ENCODE peak calls at places on chromosome 7, in nine cellular contexts. V is activated CD8-positive, alpha-beta T cell treated with anti-CD3 and anti-CD28 coated beads for 36 hours; P is AG09309; K is AG04450; Q is GM23338; G is psoas muscle; U is B cell; Y is NB4; O is OCI-LY7. D is an unnamed sample.
A peak's percentile ranks its signal among the peaks of the same experiment; 100 is the strongest.

GRCh38 chr7:47621985-47622561 is 40.2 kb upstream of the TNS3 start:
- DNase-seq in V (no peak), P (no peak), K (no peak), Q (no peak), G (no peak), U (no peak), Y (no peak), O (peak; percentile 91), D (no peak)

GRCh38 chr7:155323001-155323638 is 25.4 kb downstream of the INSIG1 start:
- DNase-seq in V (no peak), P (no peak), K (no peak), Q (no peak), G (no peak), U (no peak), Y (peak; percentile 36), O (no peak), D (no peak)

GRCh38 chr7:27159278-27160146 is 3.0 kb upstream of the HOXA7 start:
- DNase-seq in V (no peak), P (no peak), K (no peak), Q (no peak), G (no peak), U (no peak), Y (no peak), O (no peak), D (peak; percentile 15)

GRCh38 chr7:73730485-73730884 is 8.1 kb downstream of the ABHD11 start:
- DNase-seq in V (no peak), P (no peak), K (no peak), Q (no peak), G (no peak), U (no peak), Y (no peak), O (no peak), D (no peak)

GRCh38 chr7:17255930-17256329 is 42.5 kb upstream of the AHR start:
- DNase-seq in V (no peak), P (no peak), K (no peak), Q (no peak), G (no peak), U (no peak), Y (peak; percentile 39), O (no peak), D (no peak)

GRCh38 chr7:126001344-126001743 is 1071.7 kb upstream of the POT1 start:
- DNase-seq in V (no peak), P (no peak), K (no peak), Q (no peak), G (no peak), U (no peak), Y (no peak), O (no peak), D (no peak)

GRCh38 chr7:20399516-20399915 is 68.8 kb downstream of the ITGB8 start:
- DNase-seq in V (no peak), P (no peak), K (no peak), Q (no peak), G (no peak), U (no peak), Y (no peak), O (no peak), D (no peak)

GRCh38 chr7:151431768-151432311 is 8.1 kb downstream of the CRYGN start:
- DNase-seq in V (no peak), P (no peak), K (no peak), Q (no peak), G (no peak), U (no peak), Y (no peak), O (no peak), D (no peak)

GRCh38 chr7:4470246-4470645 is 211.8 kb upstream of the FOXK1 start:
- DNase-seq in V (peak; percentile 4), P (no peak), K (no peak), Q (peak; percentile 63), G (no peak), U (no peak), Y (peak; percentile 30), O (no peak), D (no peak)

GRCh38 chr7:25944777-25945176 is 207.2 kb upstream of the NFE2L3 start:
- DNase-seq in V (no peak), P (no peak), K (no peak), Q (peak; percentile 12), G (no peak), U (no peak), Y (no peak), O (no peak), D (no peak)

GRCh38 chr7:47783456-47784240 is 164.6 kb downstream of the PKD1L1 start:
- DNase-seq in V (no peak), P (peak; percentile 95), K (peak; percentile 87), Q (no peak), G (no peak), U (no peak), Y (no peak), O (no peak), D (no peak)

GRCh38 chr7:36207451-36208291 is 54.6 kb downstream of the EEPD1 start:
- DNase-seq in V (no peak), P (peak; percentile 32), K (peak; percentile 81), Q (no peak), G (peak; percentile 79), U (no peak), Y (peak; percentile 41), O (no peak), D (no peak)

GRCh38 chr7:18834574-18835361 is 282.7 kb downstream of the TWIST1 start:
- DNase-seq in V (no peak), P (no peak), K (no peak), Q (no peak), G (no peak), U (no peak), Y (no peak), O (no peak), D (no peak)

GRCh38 chr7:2716488-2716887 is 28.5 kb downstream of the AMZ1 start:
- DNase-seq in V (no peak), P (no peak), K (no peak), Q (no peak), G (no peak), U (no peak), Y (no peak), O (no peak), D (no peak)
- TF ChIP-seq CTCF in V (no peak), P (no peak), K (no peak), Q (no peak), G (no peak), U (no peak), Y (no peak), O (no peak), D (no peak)

GRCh38 chr7:97149843-97150242 is 32.3 kb downstream of the SDHAF3 start:
- DNase-seq in V (no peak), P (peak; percentile 2), K (no peak), Q (no peak), G (no peak), U (no peak), Y (no peak), O (no peak), D (no peak)

DNA sequence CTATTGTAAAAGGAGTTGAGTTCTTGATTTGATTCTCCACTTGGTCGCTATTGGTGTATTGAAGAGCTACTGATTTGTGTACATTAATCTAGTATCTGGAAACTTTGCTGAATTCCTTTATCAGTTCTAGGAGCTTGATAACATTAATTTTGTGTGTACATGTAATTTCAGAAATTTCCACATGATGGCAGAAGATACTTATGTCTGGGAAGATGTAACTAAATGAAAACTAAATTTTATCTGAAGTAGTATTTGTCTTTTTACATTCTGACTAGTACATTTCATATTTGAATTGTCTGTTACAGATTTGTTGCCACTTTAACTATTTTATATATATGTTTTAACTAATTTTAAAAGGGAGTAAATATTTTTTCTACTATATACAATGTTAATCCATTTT is 27.6 kb downstream of the SDHAF3 start:
- DNase-seq in V (no peak), P (peak; percentile 2), K (no peak), Q (no peak), G (no peak), U (no peak), Y (peak; percentile 56), O (peak; percentile 24), D (no peak)
- TF ChIP-seq CTCF in V (peak; percentile 33), P (no peak), K (peak; percentile 59), Q (peak; percentile 45), G (peak; percentile 42), U (peak; percentile 60), Y (peak; percentile 9), O (peak; percentile 75), D (no peak)

GRCh38 chr7:148290451-148291005 is 300.0 kb upstream of the C7orf33 start:
- DNase-seq in V (no peak), P (no peak), K (no peak), Q (peak; percentile 55), G (no peak), U (no peak), Y (no peak), O (no peak), D (no peak)

GRCh38 chr7:148287538-148287937 is 303.0 kb upstream of the C7orf33 start:
- DNase-seq in V (no peak), P (no peak), K (no peak), Q (no peak), G (no peak), U (no peak), Y (no peak), O (no peak), D (no peak)

GRCh38 chr7:148288592-148289151 is 301.9 kb upstream of the C7orf33 start:
- DNase-seq in V (no peak), P (no peak), K (no peak), Q (no peak), G (no peak), U (no peak), Y (no peak), O (no peak), D (no peak)

GRCh38 chr7:148289630-148290029 is 300.9 kb upstream of the C7orf33 start:
- DNase-seq in V (no peak), P (no peak), K (no peak), Q (no peak), G (no peak), U (no peak), Y (no peak), O (no peak), D (no peak)

GRCh38 chr7:148286150-148286549 is 304.4 kb upstream of the C7orf33 start:
- DNase-seq in V (no peak), P (no peak), K (no peak), Q (peak; percentile 69), G (no peak), U (no peak), Y (peak; percentile 28), O (peak; percentile 21), D (no peak)
- TF ChIP-seq CTCF in V (no peak), P (no peak), K (no peak), Q (peak; percentile 75), G (peak; percentile 13), U (no peak), Y (peak; percentile 66), O (peak; percentile 74), D (no peak)

GRCh38 chr7:158781217-158781975 is 47.9 kb downstream of the ESYT2 start:
- DNase-seq in V (no peak), P (no peak), K (no peak), Q (no peak), G (no peak), U (no peak), Y (no peak), O (no peak), D (no peak)

GRCh38 chr7:158784270-158784669 is 45.0 kb downstream of the ESYT2 start:
- DNase-seq in V (no peak), P (no peak), K (no peak), Q (no peak), G (no peak), U (no peak), Y (no peak), O (no peak), D (no peak)

GRCh38 chr7:158781976-158782637 is 47.2 kb downstream of the ESYT2 start:
- DNase-seq in V (no peak), P (no peak), K (no peak), Q (no peak), G (no peak), U (no peak), Y (no peak), O (no peak), D (no peak)

GRCh38 chr7:158783595-158783994 is 45.7 kb downstream of the ESYT2 start:
- DNase-seq in V (peak; percentile 19), P (no peak), K (no peak), Q (no peak), G (no peak), U (no peak), Y (no peak), O (no peak), D (no peak)

GRCh38 chr7:158782638-158783490 is 46.4 kb downstream of the ESYT2 start:
- DNase-seq in V (peak; percentile 36), P (no peak), K (no peak), Q (peak; percentile 51), G (peak; percentile 57), U (no peak), Y (no peak), O (no peak), D (no peak)
- TF ChIP-seq CTCF in V (no peak), P (peak; percentile 18), K (no peak), Q (peak; percentile 22), G (peak; percentile 56), U (no peak), Y (no peak), O (no peak), D (peak; percentile 13)

D was measured in natural killer cell.